ENCODE peak calls at places on chromosomes 2 and 18, in seven cellular contexts. A is stomach, F is spleen, B is right atrium auricular region, D is psoas muscle, V is pancreas, E is HL-60. K is an unnamed sample.

GRCh38 chr2:175004730-175004979 is 526 bp downstream of the CHN1 start:
- DNase-seq in D (no peak), V (no peak), F (no peak), B (no peak), A (no peak), E (no peak), K (no peak)

GRCh38 chr2:42200534-42201227 is 31.5 kb downstream of the EML4 start:
- DNase-seq in E (no peak), B (no peak), F (no peak), D (no peak), V (no peak), A (no peak), K (no peak)

GRCh38 chr2:184551631-184552030 is 46.7 kb upstream of the ZNF804A start:
- DNase-seq in B (no peak), F (no peak), A (no peak), V (no peak), E (no peak), D (no peak), K (no peak)

GRCh38 chr2:73072416-73072815 is 904 bp upstream of the SFXN5 start:
- DNase-seq in B (no peak), E (no peak), V (no peak), F (no peak), D (no peak), A (no peak), K (no peak)

GRCh38 chr18:80245781-80246655 is 1.3 kb downstream of the PARD6G start:
- DNase-seq in V (no peak), E (no peak), B (peak; percentile 34), F (no peak), A (no peak), D (no peak), K (no peak)

GRCh38 chr2:240903191-240904060 is 2.7 kb upstream of the CROCC2 start:
- DNase-seq in D (peak; percentile 39), B (no peak), E (no peak), V (peak; percentile 53), F (peak; percentile 58), A (no peak), K (no peak)

GRCh38 chr2:176419591-176420071 is 150.4 kb downstream of the MTX2 start:
- DNase-seq in B (no peak), F (no peak), E (no peak), A (no peak), V (no peak), D (no peak), K (no peak)

GRCh38 chr2:145771526-145771925 is 1251.6 kb upstream of the ZEB2 start:
- DNase-seq in A (no peak), V (no peak), E (peak; percentile 11), F (no peak), B (no peak), D (no peak), K (no peak)

GRCh38 chr2:216274194-216274593 is 98.1 kb downstream of the MARCHF4 start:
- DNase-seq in F (no peak), A (no peak), E (no peak), V (no peak), D (no peak), B (no peak), K (no peak)

GRCh38 chr18:9413586-9413985 is 61.7 kb upstream of the RALBP1 start:
- DNase-seq in A (no peak), V (no peak), E (no peak), D (no peak), B (no peak), F (no peak), K (no peak)

GRCh38 chr2:71783215-71783614 is 329.9 kb downstream of the DYSF start:
- DNase-seq in D (no peak), E (no peak), B (no peak), A (no peak), V (no peak), F (no peak), K (no peak)

GRCh38 chr2:218956039-218956438 is 3.4 kb upstream of the CDK5R2 start:
- DNase-seq in B (no peak), E (no peak), A (no peak), F (no peak), D (no peak), V (no peak), K (no peak)

GRCh38 chr2:128982001-128982400 is 663.3 kb upstream of the HS6ST1 start:
- DNase-seq in F (no peak), B (no peak), V (no peak), E (no peak), A (no peak), D (no peak), K (no peak)

GRCh38 chr2:152762202-152762601 is 43.8 kb downstream of the ARL6IP6 start:
- DNase-seq in B (no peak), D (no peak), V (no peak), A (no peak), F (no peak), E (no peak), K (no peak)

GRCh38 chr2:9422321-9423099 is 818 bp downstream of the ITGB1BP1 start:
- DNase-seq in D (peak; percentile 72), E (peak; percentile 46), B (peak; percentile 66), A (peak; percentile 41), F (peak; percentile 85), V (peak; percentile 74), K (peak; percentile 67)

GRCh38 chr2:205060269-205060668 is 515.0 kb downstream of the PARD3B start:
- DNase-seq in F (no peak), D (no peak), V (no peak), A (no peak), B (no peak), E (no peak), K (no peak)

GRCh38 chr2:238711346-238711745 is 136.5 kb upstream of the TWIST2 start:
- DNase-seq in V (no peak), D (no peak), F (no peak), E (no peak), A (no peak), B (peak; percentile 50), K (no peak)

GRCh38 chr2:26536371-26537068 is 58.6 kb upstream of the OTOF start:
- DNase-seq in F (peak; percentile 66), V (no peak), A (no peak), B (no peak), E (no peak), D (no peak), K (peak; percentile 24)

GRCh38 chr2:114929225-114929624 is 486.8 kb downstream of the DPP10 start:
- DNase-seq in A (no peak), B (no peak), V (no peak), F (no peak), D (no peak), E (no peak), K (no peak)

GRCh38 chr18:36786686-36787085 is 42.1 kb downstream of the TPGS2 start:
- DNase-seq in B (peak; percentile 79), F (no peak), D (peak; percentile 84), E (no peak), A (no peak), V (no peak), K (no peak)

GRCh38 chr2:33166287-33166881 is 219.6 kb downstream of the LTBP1 start:
- DNase-seq in A (no peak), D (no peak), E (no peak), B (no peak), V (no peak), F (no peak), K (no peak)

GRCh38 chr18:12420831-12421421 is 13.2 kb downstream of the PRELID3A start:
- DNase-seq in D (no peak), F (no peak), E (no peak), V (no peak), B (no peak), A (no peak), K (no peak)

GRCh38 chr2:65031341-65032015 is 24.7 kb upstream of the CEP68 start:
- DNase-seq in V (no peak), A (peak; percentile 52), F (peak; percentile 80), D (no peak), E (no peak), B (no peak), K (no peak)

GRCh38 chr2:46230115-46230571 is 67.1 kb upstream of the EPAS1 start:
- DNase-seq in V (no peak), B (no peak), D (peak; percentile 77), F (peak; percentile 78), A (no peak), E (peak; percentile 36), K (no peak)

GRCh38 chr2:10875126-10875525 is 36.6 kb upstream of the KCNF1 start:
- DNase-seq in F (no peak), B (no peak), E (no peak), D (no peak), V (no peak), A (no peak), K (no peak)
- H3K27me3 ChIP-seq in F (no peaks in the 10 kb centered on the region), B (no peaks in the 10 kb centered on the region), E (peaks cover 7% of the 10 kb centered on the region), D (no peaks in the 10 kb centered on the region), V (no peaks in the 10 kb centered on the region), A (no peaks in the 10 kb centered on the region), K (no peaks in the 10 kb centered on the region)

DNA sequence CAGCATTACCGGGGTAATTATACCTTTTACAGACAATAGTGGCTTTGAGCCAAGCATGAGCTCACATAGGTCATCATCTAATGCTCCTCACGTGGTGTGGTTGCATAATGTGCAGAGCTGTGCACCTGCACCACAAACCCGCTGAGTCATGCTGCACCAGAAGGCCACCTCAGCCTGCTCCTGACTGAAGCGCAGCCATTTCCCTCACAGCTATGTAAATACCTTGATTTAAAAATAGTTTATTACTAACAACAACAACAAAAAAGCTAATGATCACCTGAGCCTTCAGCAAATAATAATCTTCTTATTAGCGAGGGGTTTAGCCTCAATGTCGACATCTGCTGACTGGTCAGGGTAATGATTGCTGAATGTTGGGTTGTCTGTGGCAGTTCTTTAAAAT is 238.8 kb downstream of the MBD5 start:
- DNase-seq in F (no peak), B (no peak), E (no peak), A (no peak), V (no peak), D (no peak), K (no peak)
- H3K4me3 ChIP-seq in F (no peak overlapping the region), B (no peak overlapping the region), E (no peak overlapping the region), A (no peak overlapping the region), V (no peak overlapping the region), D (no peak overlapping the region), K (no peak overlapping the region)

DNA sequence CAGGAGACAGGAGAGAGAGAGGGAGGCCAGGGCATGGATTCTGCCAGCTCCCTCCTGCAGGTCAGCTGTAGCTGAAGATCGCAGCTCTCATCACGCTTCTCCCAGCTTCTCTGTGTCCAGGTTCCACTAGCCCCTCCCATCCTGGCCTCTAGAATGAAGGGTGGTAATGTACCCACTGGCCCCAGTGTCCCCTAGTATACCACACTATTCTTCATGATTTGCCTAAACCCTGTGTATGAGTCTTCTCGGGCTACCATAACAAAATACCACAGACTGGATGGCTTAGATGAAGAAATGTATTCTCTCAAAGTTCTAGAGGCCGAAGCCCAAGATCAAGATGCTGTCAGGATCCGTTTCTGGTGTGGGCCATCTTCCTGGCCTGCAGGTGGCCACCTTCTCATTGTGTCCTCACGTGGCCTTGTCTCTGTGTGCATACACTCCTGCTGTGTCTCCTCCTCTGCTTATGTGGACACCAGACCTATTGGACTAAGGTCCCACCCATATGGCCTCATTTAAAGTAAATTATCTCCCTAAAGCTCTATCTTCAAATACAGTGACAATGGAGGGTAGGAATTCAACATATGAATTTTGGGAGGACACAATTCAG is 77.3 kb downstream of the TNFRSF11A start:
- DNase-seq in D (no peak), A (no peak), E (no peak), F (no peak), B (no peak), V (no peak), K (no peak)
- H3K27me3 ChIP-seq in D (no peaks in the 10 kb centered on the region), A (no peaks in the 10 kb centered on the region), E (no peaks in the 10 kb centered on the region), F (no peaks in the 10 kb centered on the region), B (no peaks in the 10 kb centered on the region), V (no peaks in the 10 kb centered on the region), K (no peaks in the 10 kb centered on the region)

DNA sequence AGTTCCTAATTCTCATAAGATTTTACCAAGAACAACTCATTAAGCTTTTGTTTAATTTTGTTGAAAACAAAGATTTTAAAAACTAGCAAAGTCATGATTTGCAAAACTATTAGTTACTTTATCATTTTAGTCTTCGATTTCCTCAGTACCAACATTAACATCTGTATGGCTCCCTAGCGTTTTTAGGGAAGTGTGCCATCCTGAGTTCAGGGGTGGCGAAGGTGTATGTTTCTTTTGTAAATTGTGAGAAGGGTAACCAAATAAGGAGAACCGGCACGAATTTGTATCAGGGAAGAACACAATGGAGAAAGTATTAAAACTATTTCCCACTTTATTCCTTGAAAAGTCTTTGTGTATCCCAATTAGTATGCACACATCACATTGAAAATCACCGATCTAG is 419.9 kb downstream of the DSC3 start:
- DNase-seq in A (no peak), D (no peak), V (no peak), F (no peak), E (no peak), B (no peak), K (no peak)
- H3K4me3 ChIP-seq in A (no peak overlapping the region), D (no peak overlapping the region), V (no peak overlapping the region), F (no peak overlapping the region), E (no peak overlapping the region), B (no peak overlapping the region), K (no peak overlapping the region)

K was measured in dorsolateral prefrontal cortex.